ENCODE peak calls at places on chromosomes 1 and 21, in nine cellular contexts. One of them, this sample, is unnamed.

GRCh38 chr1:160997323-160998038 is 23.5 kb downstream of the F11R start:
- DNase-seq in A549: peak; percentile 80
- DNase-seq in AG09319: peak; percentile 19
- DNase-seq in endodermal cell: peak; percentile 89
- DNase-seq in AG09309: no peak
- DNase-seq in lower lobe of right lung: peak; percentile 75
- DNase-seq in CD4-positive, alpha-beta T cell: peak; percentile 41
- DNase-seq in brain microvascular endothelial cell: peak; percentile 71
- DNase-seq in fibroblast of lung: peak; percentile 63
- DNase-seq in this sample: no peak

GRCh38 chr1:239879321-239880170 is 212.1 kb upstream of the FMN2 start:
- DNase-seq in fibroblast of lung: no peak
- DNase-seq in A549: no peak
- DNase-seq in AG09319: no peak
- DNase-seq in endodermal cell: no peak
- DNase-seq in brain microvascular endothelial cell: no peak
- DNase-seq in lower lobe of right lung: no peak
- DNase-seq in AG09309: no peak
- DNase-seq in CD4-positive, alpha-beta T cell: no peak
- DNase-seq in this sample: no peak

GRCh38 chr21:14259669-14260458 is 43.9 kb downstream of the RBM11 start:
- DNase-seq in lower lobe of right lung: no peak
- DNase-seq in endodermal cell: no peak
- DNase-seq in CD4-positive, alpha-beta T cell: no peak
- DNase-seq in AG09309: peak; percentile 10
- DNase-seq in AG09319: peak; percentile 8
- DNase-seq in brain microvascular endothelial cell: peak; percentile 31
- DNase-seq in fibroblast of lung: peak; percentile 58
- DNase-seq in A549: peak; percentile 37
- DNase-seq in this sample: peak; percentile 16

GRCh38 chr21:29888437-29888836 is 51.4 kb downstream of the GRIK1 start:
- DNase-seq in AG09309: no peak
- DNase-seq in lower lobe of right lung: no peak
- DNase-seq in AG09319: no peak
- DNase-seq in endodermal cell: no peak
- DNase-seq in A549: no peak
- DNase-seq in fibroblast of lung: no peak
- DNase-seq in brain microvascular endothelial cell: no peak
- DNase-seq in CD4-positive, alpha-beta T cell: no peak
- DNase-seq in this sample: no peak

GRCh38 chr1:30885580-30886513 is 22.7 kb downstream of the SDC3 start:
- DNase-seq in A549: no peak
- DNase-seq in AG09309: no peak
- DNase-seq in endodermal cell: no peak
- DNase-seq in brain microvascular endothelial cell: no peak
- DNase-seq in AG09319: no peak
- DNase-seq in lower lobe of right lung: no peak
- DNase-seq in CD4-positive, alpha-beta T cell: no peak
- DNase-seq in fibroblast of lung: peak; percentile 39
- DNase-seq in this sample: no peak

GRCh38 chr21:38376693-38377092 is 119.9 kb downstream of the KCNJ15 start:
- DNase-seq in lower lobe of right lung: no peak
- DNase-seq in CD4-positive, alpha-beta T cell: no peak
- DNase-seq in brain microvascular endothelial cell: no peak
- DNase-seq in AG09319: no peak
- DNase-seq in endodermal cell: no peak
- DNase-seq in AG09309: no peak
- DNase-seq in A549: no peak
- DNase-seq in fibroblast of lung: no peak
- DNase-seq in this sample: no peak

GRCh38 chr21:19853709-19854575 is 1144.3 kb upstream of the NCAM2 start:
- DNase-seq in CD4-positive, alpha-beta T cell: no peak
- DNase-seq in AG09309: no peak
- DNase-seq in A549: no peak
- DNase-seq in fibroblast of lung: no peak
- DNase-seq in endodermal cell: peak; percentile 55
- DNase-seq in AG09319: no peak
- DNase-seq in lower lobe of right lung: no peak
- DNase-seq in brain microvascular endothelial cell: no peak
- DNase-seq in this sample: no peak

GRCh38 chr1:209505044-209505443 is 78.5 kb upstream of the CAMK1G start:
- DNase-seq in CD4-positive, alpha-beta T cell: no peak
- DNase-seq in AG09309: no peak
- DNase-seq in A549: no peak
- DNase-seq in brain microvascular endothelial cell: peak; percentile 34
- DNase-seq in endodermal cell: no peak
- DNase-seq in fibroblast of lung: no peak
- DNase-seq in AG09319: no peak
- DNase-seq in lower lobe of right lung: no peak
- DNase-seq in this sample: no peak

GRCh38 chr1:85366391-85366790 is 90.0 kb upstream of the BCL10 start:
- DNase-seq in brain microvascular endothelial cell: peak; percentile 54
- DNase-seq in A549: no peak
- DNase-seq in AG09319: peak; percentile 31
- DNase-seq in fibroblast of lung: peak; percentile 86
- DNase-seq in CD4-positive, alpha-beta T cell: no peak
- DNase-seq in AG09309: peak; percentile 60
- DNase-seq in lower lobe of right lung: no peak
- DNase-seq in endodermal cell: no peak
- DNase-seq in this sample: no peak

GRCh38 chr1:156973464-156973863 is 53.0 kb downstream of the LRRC71 start:
- DNase-seq in AG09319: no peak
- DNase-seq in brain microvascular endothelial cell: no peak
- DNase-seq in endodermal cell: no peak
- DNase-seq in lower lobe of right lung: no peak
- DNase-seq in AG09309: no peak
- DNase-seq in fibroblast of lung: no peak
- DNase-seq in A549: no peak
- DNase-seq in CD4-positive, alpha-beta T cell: no peak
- DNase-seq in this sample: no peak

GRCh38 chr1:66552829-66553228 is 18.9 kb downstream of the SGIP1 start:
- DNase-seq in AG09309: no peak
- DNase-seq in CD4-positive, alpha-beta T cell: no peak
- DNase-seq in brain microvascular endothelial cell: no peak
- DNase-seq in A549: no peak
- DNase-seq in fibroblast of lung: peak; percentile 63
- DNase-seq in lower lobe of right lung: no peak
- DNase-seq in endodermal cell: peak; percentile 59
- DNase-seq in AG09319: no peak
- DNase-seq in this sample: no peak

GRCh38 chr1:41689596-41689995 is 205.1 kb upstream of the EDN2 start:
- DNase-seq in lower lobe of right lung: no peak
- DNase-seq in endodermal cell: no peak
- DNase-seq in fibroblast of lung: no peak
- DNase-seq in AG09309: no peak
- DNase-seq in A549: no peak
- DNase-seq in AG09319: no peak
- DNase-seq in brain microvascular endothelial cell: no peak
- DNase-seq in CD4-positive, alpha-beta T cell: no peak
- DNase-seq in this sample: no peak

GRCh38 chr1:59699227-59699847 is 115.4 kb upstream of the HOOK1 start:
- DNase-seq in A549: peak; percentile 18
- DNase-seq in brain microvascular endothelial cell: peak; percentile 25
- DNase-seq in AG09319: no peak
- DNase-seq in endodermal cell: no peak
- DNase-seq in lower lobe of right lung: no peak
- DNase-seq in AG09309: no peak
- DNase-seq in CD4-positive, alpha-beta T cell: no peak
- DNase-seq in fibroblast of lung: peak; percentile 69
- DNase-seq in this sample: no peak

GRCh38 chr1:157985473-157985872 is 8.0 kb upstream of the KIRREL1 start:
- DNase-seq in brain microvascular endothelial cell: no peak
- DNase-seq in AG09309: no peak
- DNase-seq in fibroblast of lung: no peak
- DNase-seq in lower lobe of right lung: no peak
- DNase-seq in endodermal cell: no peak
- DNase-seq in CD4-positive, alpha-beta T cell: no peak
- DNase-seq in AG09319: no peak
- DNase-seq in A549: no peak
- DNase-seq in this sample: no peak

GRCh38 chr1:107273515-107273914 is 132.7 kb downstream of the NTNG1 start:
- DNase-seq in fibroblast of lung: peak; percentile 9
- DNase-seq in brain microvascular endothelial cell: no peak
- DNase-seq in CD4-positive, alpha-beta T cell: no peak
- DNase-seq in A549: no peak
- DNase-seq in lower lobe of right lung: no peak
- DNase-seq in endodermal cell: no peak
- DNase-seq in AG09319: no peak
- DNase-seq in AG09309: no peak
- DNase-seq in this sample: no peak

GRCh38 chr1:108527837-108528236 is 32.1 kb upstream of the EEIG2 start:
- DNase-seq in fibroblast of lung: no peak
- DNase-seq in AG09309: no peak
- DNase-seq in AG09319: no peak
- DNase-seq in endodermal cell: no peak
- DNase-seq in brain microvascular endothelial cell: no peak
- DNase-seq in lower lobe of right lung: no peak
- DNase-seq in A549: no peak
- DNase-seq in CD4-positive, alpha-beta T cell: no peak
- DNase-seq in this sample: no peak

GRCh38 chr1:101977266-101977665 is 19.5 kb downstream of the OLFM3 start:
- DNase-seq in endodermal cell: no peak
- DNase-seq in brain microvascular endothelial cell: no peak
- DNase-seq in AG09309: no peak
- DNase-seq in CD4-positive, alpha-beta T cell: no peak
- DNase-seq in lower lobe of right lung: no peak
- DNase-seq in AG09319: no peak
- DNase-seq in fibroblast of lung: no peak
- DNase-seq in A549: no peak
- DNase-seq in this sample: no peak

GRCh38 chr1:45643978-45644377 is 20.1 kb upstream of the CCDC17 start:
- DNase-seq in lower lobe of right lung: no peak
- DNase-seq in A549: peak; percentile 21
- DNase-seq in fibroblast of lung: no peak
- DNase-seq in endodermal cell: no peak
- DNase-seq in CD4-positive, alpha-beta T cell: no peak
- DNase-seq in AG09309: no peak
- DNase-seq in brain microvascular endothelial cell: no peak
- DNase-seq in AG09319: no peak
- DNase-seq in this sample: no peak

DNA sequence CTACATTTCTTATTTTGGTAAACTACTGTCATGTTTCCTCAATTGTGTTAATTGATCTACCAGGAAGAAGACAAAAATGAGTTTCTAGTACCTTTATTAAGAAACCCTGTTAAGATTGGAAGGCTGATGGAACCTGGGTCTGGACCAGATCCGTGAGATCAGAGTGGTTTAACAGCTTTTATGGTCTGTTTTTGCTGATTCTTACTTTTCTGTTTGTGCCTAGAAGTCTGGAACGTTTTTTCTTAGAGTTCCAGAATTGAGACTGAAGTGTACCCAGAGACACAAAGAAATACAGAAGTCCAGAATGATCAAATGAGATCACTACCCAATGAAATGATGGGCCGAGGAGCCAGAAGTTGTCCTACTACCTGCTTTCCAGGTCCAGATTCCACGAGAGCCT is 22.5 kb upstream of the CDC42 start:
- DNase-seq in endodermal cell: no peak
- DNase-seq in AG09319: no peak
- DNase-seq in fibroblast of lung: no peak
- DNase-seq in A549: no peak
- DNase-seq in lower lobe of right lung: no peak
- DNase-seq in CD4-positive, alpha-beta T cell: no peak
- DNase-seq in brain microvascular endothelial cell: no peak
- DNase-seq in AG09309: no peak
- DNase-seq in this sample: no peak
- TF ChIP-seq CTCF in endodermal cell: no peak
- TF ChIP-seq CTCF in AG09319: no peak
- TF ChIP-seq CTCF in fibroblast of lung: no peak
- TF ChIP-seq CTCF in A549: no peak
- TF ChIP-seq CTCF in lower lobe of right lung: no peak
- TF ChIP-seq CTCF in CD4-positive, alpha-beta T cell: no peak
- TF ChIP-seq CTCF in brain microvascular endothelial cell: no peak
- TF ChIP-seq CTCF in AG09309: no peak
- TF ChIP-seq CTCF in this sample: no peak

GRCh38 chr1:203166192-203166940 is 9.3 kb downstream of the MYBPH start:
- DNase-seq in A549: peak; percentile 15
- DNase-seq in CD4-positive, alpha-beta T cell: no peak
- DNase-seq in brain microvascular endothelial cell: no peak
- DNase-seq in AG09309: no peak
- DNase-seq in AG09319: no peak
- DNase-seq in lower lobe of right lung: no peak
- DNase-seq in endodermal cell: peak; percentile 75
- DNase-seq in fibroblast of lung: no peak
- DNase-seq in this sample: no peak
- TF ChIP-seq CTCF in A549: peak; percentile 26
- TF ChIP-seq CTCF in CD4-positive, alpha-beta T cell: no peak
- TF ChIP-seq CTCF in brain microvascular endothelial cell: peak; percentile 32
- TF ChIP-seq CTCF in AG09309: no peak
- TF ChIP-seq CTCF in AG09319: peak; percentile 7
- TF ChIP-seq CTCF in lower lobe of right lung: peak; percentile 12
- TF ChIP-seq CTCF in endodermal cell: peak; percentile 70
- TF ChIP-seq CTCF in fibroblast of lung: no peak
- TF ChIP-seq CTCF in this sample: no peak

GRCh38 chr1:218887141-218887925 is 286.3 kb upstream of the LYPLAL1 start:
- DNase-seq in A549: no peak
- DNase-seq in brain microvascular endothelial cell: no peak
- DNase-seq in fibroblast of lung: no peak
- DNase-seq in lower lobe of right lung: no peak
- DNase-seq in CD4-positive, alpha-beta T cell: no peak
- DNase-seq in endodermal cell: no peak
- DNase-seq in AG09319: no peak
- DNase-seq in AG09309: no peak
- DNase-seq in this sample: no peak
- TF ChIP-seq CTCF in A549: no peak
- TF ChIP-seq CTCF in brain microvascular endothelial cell: no peak
- TF ChIP-seq CTCF in fibroblast of lung: no peak
- TF ChIP-seq CTCF in lower lobe of right lung: no peak
- TF ChIP-seq CTCF in CD4-positive, alpha-beta T cell: no peak
- TF ChIP-seq CTCF in endodermal cell: no peak
- TF ChIP-seq CTCF in AG09319: no peak
- TF ChIP-seq CTCF in AG09309: no peak
- TF ChIP-seq CTCF in this sample: no peak

DNA sequence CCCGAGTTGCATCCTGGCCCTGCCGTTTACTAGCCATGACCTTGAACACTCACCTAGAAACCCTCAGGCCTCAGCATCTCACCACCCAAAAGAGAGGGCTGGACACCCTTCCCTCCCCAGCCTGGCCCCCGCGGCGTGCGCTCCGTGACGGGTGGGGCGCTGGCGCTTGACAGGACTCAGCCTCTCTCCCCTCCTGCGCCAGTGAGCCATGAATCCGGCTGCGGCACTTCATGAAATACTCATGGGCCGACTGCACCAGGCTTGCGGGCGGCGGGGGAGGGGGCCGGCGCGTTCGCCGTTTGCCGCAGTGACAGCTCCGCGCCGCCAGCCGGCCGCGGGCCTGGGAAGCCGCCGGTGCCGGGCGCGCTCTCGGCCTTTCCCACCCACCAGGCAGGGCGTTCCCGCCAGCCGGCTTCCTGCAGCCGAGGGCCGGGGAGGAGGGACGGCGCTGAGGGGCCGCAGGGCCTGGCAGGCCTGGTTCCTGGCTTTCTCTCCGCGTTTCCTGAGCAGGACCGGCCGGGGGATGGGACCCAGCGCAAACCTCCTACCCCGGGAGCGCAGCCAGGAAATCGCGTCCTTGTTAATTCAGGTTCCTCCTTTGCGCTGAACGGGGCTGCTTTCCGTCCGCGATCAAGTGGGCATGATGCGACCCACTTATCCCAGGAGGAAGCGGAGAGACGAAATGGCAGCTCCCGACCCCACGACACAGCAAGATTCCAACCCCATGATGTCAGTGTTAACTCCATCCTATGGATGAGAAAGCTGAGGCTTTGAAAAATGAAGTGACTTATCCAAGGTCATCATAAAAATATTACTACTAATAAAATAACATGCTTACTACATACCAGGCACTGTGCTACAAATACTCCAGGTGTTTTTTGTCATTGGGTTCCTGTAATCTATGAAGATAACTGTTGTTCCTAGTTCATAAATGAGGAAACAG is 9.1 kb upstream of the LUZP1 start:
- DNase-seq in CD4-positive, alpha-beta T cell: peak; percentile 17
- DNase-seq in lower lobe of right lung: peak; percentile 80
- DNase-seq in fibroblast of lung: peak; percentile 70
- DNase-seq in A549: peak; percentile 43
- DNase-seq in AG09319: no peak
- DNase-seq in AG09309: no peak
- DNase-seq in brain microvascular endothelial cell: peak; percentile 78
- DNase-seq in endodermal cell: peak; percentile 92
- DNase-seq in this sample: no peak
- TF ChIP-seq CTCF in CD4-positive, alpha-beta T cell: no peak
- TF ChIP-seq CTCF in lower lobe of right lung: no peak
- TF ChIP-seq CTCF in fibroblast of lung: no peak
- TF ChIP-seq CTCF in A549: no peak
- TF ChIP-seq CTCF in AG09319: no peak
- TF ChIP-seq CTCF in AG09309: no peak
- TF ChIP-seq CTCF in brain microvascular endothelial cell: no peak
- TF ChIP-seq CTCF in endodermal cell: peak; percentile 46
- TF ChIP-seq CTCF in this sample: no peak

This sample was measured in D721Med.